ENCODE peak calls at places on chromosomes 11 and 22, in six cellular contexts. T is neural progenitor cell, Z is neuronal stem cell, S is cardiac muscle cell, Q is aorta, L is trophoblast cell. I is an unnamed sample.

GRCh38 chr11:46122955-46123354 is 1.7 kb upstream of the PHF21A start:
- DNase-seq in Z (no peak), Q (no peak), S (no peak), T (no peak), L (no peak), I (no peak)

GRCh38 chr11:41451011-41451410 is 8.4 kb downstream of the LRRC4C start:
- DNase-seq in Z (no peak), Q (no peak), L (no peak), T (no peak), S (no peak), I (no peak)

GRCh38 chr11:92657226-92657625 is 312.2 kb upstream of the MTNR1B start:
- DNase-seq in Z (no peak), L (no peak), Q (no peak), S (no peak), T (no peak), I (no peak)

GRCh38 chr22:45190473-45190872 is 26.7 kb downstream of the NUP50 start:
- DNase-seq in Z (no peak), T (no peak), S (no peak), L (no peak), Q (no peak), I (no peak)

GRCh38 chr11:130609121-130610035 is 160.9 kb downstream of the ADAMTS15 start:
- DNase-seq in L (no peak), S (no peak), Z (no peak), T (no peak), Q (peak; percentile 92), I (no peak)

GRCh38 chr22:35538801-35539321 is 1.8 kb upstream of the RASD2 start:
- DNase-seq in S (peak; percentile 38), Q (no peak), T (peak; percentile 55), Z (no peak), L (peak; percentile 38), I (peak; percentile 22)

GRCh38 chr11:92136792-92137191 is 87.8 kb upstream of the FAT3 start:
- DNase-seq in Q (no peak), T (peak; percentile 40), L (peak; percentile 72), S (no peak), Z (no peak), I (no peak)

GRCh38 chr11:76935030-76935429 is 74.3 kb downstream of the ACER3 start:
- DNase-seq in S (peak; percentile 33), Z (no peak), L (no peak), Q (no peak), T (peak; percentile 35), I (no peak)

GRCh38 chr11:69309800-69310280 is 15.9 kb downstream of the MYEOV start:
- DNase-seq in Z (no peak), T (no peak), S (no peak), Q (no peak), L (no peak), I (no peak)

GRCh38 chr11:31808268-31808667 is 2.9 kb downstream of the PAX6 start:
- DNase-seq in S (no peak), L (no peak), T (no peak), Q (no peak), Z (no peak), I (no peak)

GRCh38 chr11:17604913-17605230 is 57.8 kb downstream of the OTOG start:
- DNase-seq in L (no peak), Q (peak; percentile 44), S (no peak), T (no peak), Z (no peak), I (no peak)

GRCh38 chr11:106399624-106400023 is 322.2 kb downstream of the AASDHPPT start:
- DNase-seq in T (no peak), Z (no peak), S (no peak), L (no peak), Q (no peak), I (no peak)

GRCh38 chr11:130043575-130043974 is 26.1 kb upstream of the APLP2 start:
- DNase-seq in Q (no peak), Z (no peak), T (no peak), S (no peak), L (no peak), I (no peak)

GRCh38 chr11:114060402-114061052 is 1.0 kb downstream of the ZBTB16 start:
- DNase-seq in S (peak; percentile 66), L (no peak), T (peak; percentile 65), Z (peak; percentile 36), Q (peak; percentile 81), I (no peak)

GRCh38 chr22:33248927-33249326 is 190.7 kb upstream of the SYN3 start:
- DNase-seq in L (no peak), Z (no peak), T (no peak), S (no peak), Q (no peak), I (no peak)

GRCh38 chr11:36149538-36150242 is 139.5 kb downstream of the COMMD9 start:
- DNase-seq in L (peak; percentile 96), Z (peak; percentile 35), T (peak; percentile 42), S (peak; percentile 12), Q (peak; percentile 82), I (no peak)

GRCh38 chr11:97622795-97623194 is 1233.0 kb downstream of the JRKL start:
- DNase-seq in Z (no peak), Q (no peak), L (no peak), T (no peak), S (no peak), I (no peak)

GRCh38 chr11:2796508-2797180 is 88.9 kb downstream of the CDKN1C start:
- DNase-seq in S (no peak), T (no peak), Q (peak; percentile 58), L (no peak), Z (no peak), I (no peak)

GRCh38 chr22:43110927-43111623 is 525 bp downstream of the BIK start:
- DNase-seq in T (peak; percentile 58), S (peak; percentile 34), Q (no peak), L (no peak), Z (no peak), I (peak; percentile 36)

GRCh38 chr22:40414838-40415505 is 44.6 kb downstream of the SGSM3 start:
- DNase-seq in L (no peak), Q (peak; percentile 74), S (no peak), T (no peak), Z (no peak), I (no peak)

DNA sequence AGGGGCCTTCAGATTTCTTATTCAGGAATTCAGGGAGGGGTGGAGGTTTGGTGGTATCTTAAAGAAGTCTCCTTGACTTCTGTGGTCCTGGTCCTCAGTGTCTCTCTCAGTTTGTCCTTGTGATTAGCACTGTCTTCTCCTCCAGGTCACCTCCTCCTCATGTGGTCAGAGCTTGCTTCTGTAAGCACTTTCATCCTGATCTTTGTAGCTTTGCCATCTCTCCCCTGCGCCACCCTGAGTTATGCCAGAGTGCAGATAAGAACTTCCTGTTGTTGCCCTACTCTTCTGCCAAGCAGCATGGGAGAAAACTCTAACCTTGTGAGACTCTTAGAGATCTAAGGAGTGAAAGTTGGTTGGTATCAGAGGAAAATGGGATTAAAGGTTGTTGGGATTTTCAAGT is 30.9 kb downstream of the MICAL2 start:
- DNase-seq in L (no peak), Q (no peak), Z (no peak), T (no peak), S (no peak), I (no peak)
- H3K4me1 ChIP-seq in L (peaks cover 26% of the 10 kb centered on the region), Q (peaks cover 17% of the 10 kb centered on the region), Z (peaks cover 6% of the 10 kb centered on the region), T (peaks cover 10% of the 10 kb centered on the region), S (peaks cover 48% of the 10 kb centered on the region), I (peaks cover 51% of the 10 kb centered on the region)

DNA sequence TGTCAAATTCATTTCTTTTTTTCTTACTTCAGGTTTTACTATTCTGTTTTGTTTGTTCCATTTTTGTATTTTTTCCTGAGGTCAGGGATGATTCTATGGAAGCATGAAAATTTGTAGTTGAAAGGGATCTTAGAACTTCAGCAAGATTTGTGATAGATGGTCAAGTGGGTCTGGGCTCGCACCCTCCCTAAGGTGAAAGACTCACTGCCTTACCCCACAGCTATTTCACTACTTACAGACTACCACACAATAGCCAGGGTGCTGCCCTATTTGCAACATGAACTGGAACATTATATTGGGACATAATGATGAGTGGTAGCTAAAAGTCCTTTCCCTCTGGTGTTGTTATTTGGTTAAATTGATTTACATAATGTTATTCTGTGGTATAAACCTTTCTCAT is 62.6 kb downstream of the MAML2 start:
- DNase-seq in Z (no peak), T (no peak), Q (no peak), L (no peak), S (no peak), I (no peak)
- H3K4me1 ChIP-seq in Z (peaks cover 10% of the 10 kb centered on the region), T (no peaks in the 10 kb centered on the region), Q (no peaks in the 10 kb centered on the region), L (peaks cover 9% of the 10 kb centered on the region), S (peaks cover 28% of the 10 kb centered on the region), I (peaks cover 68% of the 10 kb centered on the region)

GRCh38 chr11:99571094-99571493 is 550.3 kb downstream of the CNTN5 start:
- DNase-seq in Z (no peak), L (no peak), T (no peak), S (no peak), Q (no peak), I (no peak)
- H3K4me1 ChIP-seq in Z (no peaks in the 10 kb centered on the region), L (no peaks in the 10 kb centered on the region), T (no peaks in the 10 kb centered on the region), S (no peaks in the 10 kb centered on the region), Q (no peaks in the 10 kb centered on the region), I (no peaks in the 10 kb centered on the region)

GRCh38 chr11:94828088-94828487 is 59.9 kb downstream of the AMOTL1 start:
- DNase-seq in L (no peak), S (no peak), T (no peak), Q (no peak), Z (no peak), I (no peak)

GRCh38 chr11:94831529-94831928 is 63.4 kb downstream of the AMOTL1 start:
- DNase-seq in T (no peak), S (no peak), L (no peak), Z (no peak), Q (no peak), I (no peak)

GRCh38 chr11:94832604-94833238 is 64.6 kb downstream of the AMOTL1 start:
- DNase-seq in Q (no peak), L (peak; percentile 43), Z (no peak), T (no peak), S (no peak), I (no peak)

GRCh38 chr11:94834931-94835330 is 66.8 kb downstream of the AMOTL1 start:
- DNase-seq in L (no peak), T (no peak), Z (no peak), S (no peak), Q (no peak), I (no peak)

GRCh38 chr11:94830722-94831121 is 62.6 kb downstream of the AMOTL1 start:
- DNase-seq in Q (no peak), S (no peak), L (no peak), T (no peak), Z (no peak), I (no peak)
- H3K4me1 ChIP-seq in Q (peaks cover 3% of the 10 kb centered on the region), S (no peaks in the 10 kb centered on the region), L (peaks cover 11% of the 10 kb centered on the region), T (no peaks in the 10 kb centered on the region), Z (peaks cover 5% of the 10 kb centered on the region), I (no peaks in the 10 kb centered on the region)

DNA sequence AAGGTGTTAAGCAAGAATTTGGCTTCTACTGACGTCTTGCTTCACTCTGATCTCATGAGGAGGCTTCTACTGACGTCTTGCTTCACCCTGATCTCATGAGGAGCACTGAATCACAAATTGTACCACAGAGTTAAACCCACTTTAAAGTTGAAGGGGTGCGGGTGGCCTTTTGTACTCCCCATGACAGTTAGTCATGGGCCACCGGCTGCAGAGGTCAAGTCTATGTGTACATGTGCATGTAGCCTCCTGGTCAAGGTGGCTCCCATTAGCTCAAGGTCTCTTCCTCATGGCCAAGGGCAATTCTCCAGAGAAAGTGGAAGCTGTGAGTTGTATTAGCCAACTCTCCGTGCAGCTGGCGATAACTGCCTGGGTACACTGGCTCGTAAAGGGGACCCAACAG is 23.1 kb upstream of the FZD4 start:
- DNase-seq in Z (no peak), T (no peak), Q (no peak), S (no peak), L (no peak), I (no peak)
- H3K4me1 ChIP-seq in Z (no peaks in the 10 kb centered on the region), T (no peaks in the 10 kb centered on the region), Q (no peaks in the 10 kb centered on the region), S (peaks cover 13% of the 10 kb centered on the region), L (peaks cover 5% of the 10 kb centered on the region), I (no peaks in the 10 kb centered on the region)

I was measured in CD4-positive, alpha-beta memory T cell.